ENCODE peak calls at places on chromosomes 2 and 18, in seven cellular contexts. Y is IMR-90; Z is ovary; R is upper lobe of left lung; J is effector memory CD4-positive, alpha-beta T cell; I is cardiac muscle cell; V is small intestine. D is an unnamed sample. For H3K4me1 and H3K36me3, the result is how much of the 10 kb centered on the place peaks cover.

GRCh38 chr2:24104906-24105305 is 18.2 kb downstream of the PFN4 start:
- DNase-seq in Y (no peak), Z (no peak), R (no peak), J (no peak), I (no peak), V (no peak), D (no peak)

GRCh38 chr2:165067958-165068612 is 112.8 kb upstream of the SLC38A11 start:
- DNase-seq in Y (peak), Z (peak), R (no peak), J (no peak), I (peak), V (no peak), D (no peak)

GRCh38 chr2:100381240-100381639 is 36.2 kb downstream of the CHST10 start:
- DNase-seq in Y (peak), Z (peak), R (no peak), J (peak), I (peak), V (peak), D (no peak)

GRCh38 chr2:64606495-64607363 is 47.0 kb downstream of the SERTAD2 start:
- DNase-seq in Y (no peak), Z (peak), R (no peak), J (peak), I (peak), V (peak), D (peak)

GRCh38 chr2:227415538-227416424 is 28.0 kb upstream of the SCYGR1 start:
- DNase-seq in Y (peak), Z (no peak), R (no peak), J (no peak), I (no peak), V (peak), D (no peak)

GRCh38 chr18:12597775-12598174 is 60.1 kb downstream of the SPIRE1 start:
- DNase-seq in Y (peak), Z (no peak), R (no peak), J (no peak), I (peak), V (no peak), D (no peak)

GRCh38 chr2:108323619-108324018 is 34.9 kb downstream of the SULT1C2 start:
- DNase-seq in Y (peak), Z (no peak), R (no peak), J (no peak), I (no peak), V (no peak), D (no peak)

GRCh38 chr2:199811360-199811759 is 39.6 kb downstream of the FTCDNL1 start:
- DNase-seq in Y (no peak), Z (no peak), R (no peak), J (no peak), I (no peak), V (no peak), D (no peak)

GRCh38 chr2:205734436-205734835 is 52.1 kb downstream of the NRP2 start:
- DNase-seq in Y (peak), Z (peak), R (no peak), J (no peak), I (peak), V (no peak), D (no peak)

GRCh38 chr2:9757430-9758287 is 85.6 kb upstream of the TAF1B start:
- DNase-seq in Y (peak), Z (no peak), R (peak), J (no peak), I (peak), V (no peak), D (no peak)

GRCh38 chr18:9971313-9971920 is 57.6 kb downstream of the VAPA start:
- DNase-seq in Y (peak), Z (peak), R (no peak), J (peak), I (peak), V (peak), D (peak)

GRCh38 chr2:239858179-239858578 is 167.0 kb downstream of the NDUFA10 start:
- DNase-seq in Y (no peak), Z (no peak), R (no peak), J (no peak), I (no peak), V (no peak), D (no peak)

GRCh38 chr2:70726947-70727725 is 40.9 kb downstream of the ADD2 start:
- DNase-seq in Y (peak), Z (no peak), R (no peak), J (no peak), I (no peak), V (no peak), D (no peak)

GRCh38 chr2:97781981-97782380 is 68.6 kb downstream of the ZAP70 start:
- DNase-seq in Y (no peak), Z (no peak), R (no peak), J (no peak), I (no peak), V (peak), D (no peak)

GRCh38 chr2:57962861-57963260 is 83.7 kb upstream of the VRK2 start:
- DNase-seq in Y (no peak), Z (no peak), R (no peak), J (no peak), I (no peak), V (no peak), D (no peak)

GRCh38 chr18:22106536-22107292 is 62.7 kb upstream of the GATA6 start:
- DNase-seq in Y (peak), Z (no peak), R (no peak), J (no peak), I (no peak), V (peak), D (no peak)

GRCh38 chr2:162092656-162093556 is 18.9 kb upstream of the DPP4 start:
- DNase-seq in Y (peak), Z (no peak), R (no peak), J (no peak), I (no peak), V (no peak), D (no peak)

GRCh38 chr2:26767129-26767528 is 3.0 kb downstream of the SLC35F6 start:
- DNase-seq in Y (no peak), Z (no peak), R (no peak), J (no peak), I (peak), V (no peak), D (no peak)
- H3K4me1 ChIP-seq in Y (under half), Z (under half), R (half or more), J (under half), I (under half), V (under half), D (half or more)

DNA sequence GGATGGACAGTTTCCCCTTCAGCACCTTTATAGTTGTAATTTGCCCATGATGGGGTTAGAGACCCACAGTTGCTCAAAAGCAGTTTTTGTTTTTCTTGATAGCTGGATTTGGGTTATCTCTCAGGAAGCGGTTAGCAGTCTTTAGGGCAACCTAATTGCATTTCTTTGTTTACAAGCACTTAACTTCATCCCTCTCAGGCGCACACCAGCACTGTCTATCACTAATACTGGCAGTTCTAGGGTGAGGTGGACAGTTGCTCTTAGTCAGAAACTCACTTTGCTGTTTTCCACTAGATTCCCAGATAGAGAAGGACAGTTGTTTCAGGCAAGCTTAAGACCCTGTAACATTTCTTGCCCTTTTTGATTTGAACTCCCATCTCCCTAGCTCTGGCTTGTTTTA is 146.0 kb downstream of the AGAP1 start:
- DNase-seq in Y (no peak), Z (no peak), R (no peak), J (no peak), I (no peak), V (no peak), D (no peak)
- H3K27ac ChIP-seq in Y (no peak), Z (no peak), R (peak), J (no peak), I (no peak), V (no peak), D (no peak)

GRCh38 chr2:231908584-231908983 is 17.6 kb downstream of the NPPC start:
- DNase-seq in Y (no peak), Z (no peak), R (no peak), J (no peak), I (no peak), V (no peak), D (no peak)
- H3K36me3 ChIP-seq in Y (under half), Z (under half), R (under half), J (under half), I (under half), V (under half), D (under half)

GRCh38 chr2:112807233-112807807 is 23.0 kb upstream of the IL1A start:
- DNase-seq in Y (no peak), Z (no peak), R (no peak), J (no peak), I (no peak), V (no peak), D (no peak)
- H3K4me1 ChIP-seq in Y (under half), Z (under half), R (under half), J (under half), I (under half), V (under half), D (under half)

DNA sequence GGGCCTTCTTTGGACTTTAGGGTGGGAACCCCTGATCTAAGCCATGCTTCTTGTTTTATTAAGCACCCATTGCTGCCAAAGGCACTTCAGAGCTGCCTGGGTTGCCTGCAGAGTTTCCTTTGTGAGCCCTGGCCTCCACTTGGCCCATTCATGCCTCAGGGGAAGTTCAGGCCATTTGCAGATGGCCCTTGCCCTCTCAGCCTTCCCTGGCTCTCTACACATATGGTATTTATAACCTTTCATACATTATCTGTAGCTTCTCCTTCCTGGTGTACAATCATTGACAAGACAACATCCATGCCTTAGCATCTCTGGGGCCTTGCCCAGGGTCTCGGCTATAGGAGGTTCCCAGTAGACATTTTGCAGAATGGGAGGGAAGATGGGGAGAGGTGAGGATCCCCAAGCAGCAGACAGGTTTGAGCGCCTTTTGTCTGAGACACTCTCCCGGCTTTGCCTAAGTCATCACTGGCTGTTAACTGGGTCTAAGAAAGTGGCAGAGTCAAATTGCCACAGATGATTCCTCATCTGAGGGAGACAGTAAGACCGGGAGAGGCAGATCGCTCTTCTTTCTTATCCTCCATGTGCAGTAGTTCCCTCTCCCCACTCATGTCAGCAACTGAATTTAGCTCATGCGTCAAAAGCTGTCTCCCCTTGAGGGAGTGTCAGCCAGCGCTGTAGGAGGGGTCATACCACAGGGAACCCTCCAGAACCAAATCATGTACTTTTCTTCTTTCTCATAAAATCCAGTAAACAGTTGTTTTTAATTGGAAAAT is 2.7 kb downstream of the EHD3 start:
- DNase-seq in Y (no peak), Z (no peak), R (no peak), J (no peak), I (no peak), V (no peak), D (no peak)
- H3K27ac ChIP-seq in Y (no peak), Z (no peak), R (peak), J (no peak), I (no peak), V (no peak), D (no peak)

DNA sequence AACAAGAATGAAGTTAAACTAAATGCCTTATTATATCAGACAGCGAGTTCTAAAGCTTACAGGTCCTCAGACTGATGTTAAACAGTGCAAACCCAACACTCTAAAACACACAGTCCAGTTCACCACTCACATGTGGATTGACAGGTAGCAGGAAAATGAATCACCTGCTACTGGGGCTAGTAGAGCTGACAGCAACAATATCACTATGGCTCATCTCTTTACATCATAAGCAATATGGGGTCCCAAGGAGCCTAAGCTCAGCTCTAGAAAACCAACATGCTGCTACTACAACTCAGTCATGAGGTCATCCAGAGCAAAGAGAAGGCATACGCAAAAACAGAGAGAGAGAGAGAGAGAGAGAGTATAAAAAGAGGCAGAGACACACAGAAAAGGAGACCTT is 145.4 kb downstream of the NBAS start:
- DNase-seq in Y (no peak), Z (no peak), R (no peak), J (no peak), I (no peak), V (no peak), D (no peak)
- H3K36me3 ChIP-seq in Y (under half), Z (under half), R (under half), J (under half), I (under half), V (under half), D (under half)

D was measured in CD4-positive, alpha-beta memory T cell.